ENCODE peak calls at places on chromosomes 12 and 14, in eight cellular contexts. D is Peyer's patch; Q is GM23338; P is lower lobe of right lung; W is effector memory CD4-positive, alpha-beta T cell; T is uterus; A is endothelial cell of umbilical vein; V is ovary. R is an unnamed sample.

GRCh38 chr14:95814363-95815225 is 62.0 kb upstream of the TUNAR start:
- DNase-seq in D (no peak), W (no peak), Q (no peak), T (no peak), V (no peak), P (no peak), A (no peak), R (no peak)

GRCh38 chr14:24441904-24442239 is 704 bp downstream of the SDR39U1 start:
- DNase-seq in Q (peak; percentile 64), T (no peak), P (no peak), A (no peak), D (no peak), V (no peak), W (no peak), R (no peak)

GRCh38 chr12:109910969-109911348 is 10.9 kb downstream of the TCHP start:
- DNase-seq in P (peak; percentile 47), Q (peak; percentile 93), D (peak; percentile 58), T (no peak), V (no peak), W (no peak), A (no peak), R (no peak)

GRCh38 chr12:2113080-2113479 is 60.3 kb downstream of the CACNA1C start:
- DNase-seq in Q (no peak), A (no peak), T (no peak), W (no peak), V (no peak), P (no peak), D (peak; percentile 59), R (no peak)

GRCh38 chr14:28097585-28097984 is 669.0 kb upstream of the FOXG1 start:
- DNase-seq in Q (no peak), V (no peak), P (no peak), T (no peak), D (no peak), W (no peak), A (no peak), R (no peak)

GRCh38 chr12:92987362-92987761 is 58.3 kb upstream of the EEA1 start:
- DNase-seq in P (no peak), W (no peak), Q (peak; percentile 86), V (peak; percentile 50), A (peak; percentile 82), T (peak; percentile 39), D (no peak), R (peak; percentile 64)

GRCh38 chr12:2016862-2017723 is 12.8 kb upstream of the DCP1B start:
- DNase-seq in T (no peak), V (no peak), A (no peak), Q (no peak), D (no peak), P (no peak), W (no peak), R (no peak)

GRCh38 chr14:93207468-93208308 is 632 bp downstream of the UBR7 start:
- DNase-seq in Q (peak; percentile 78), T (no peak), D (no peak), V (no peak), W (no peak), P (no peak), A (peak; percentile 68), R (no peak)

GRCh38 chr12:93622485-93622884 is 50.0 kb downstream of the SOCS2 start:
- DNase-seq in T (no peak), W (no peak), V (no peak), A (peak; percentile 14), Q (no peak), D (no peak), P (no peak), R (no peak)

GRCh38 chr14:35240233-35240632 is 51.9 kb upstream of the PSMA6 start:
- DNase-seq in V (no peak), A (no peak), W (no peak), D (no peak), P (no peak), T (no peak), Q (no peak), R (no peak)

GRCh38 chr12:81585787-81586186 is 173.4 kb downstream of the PPFIA2 start:
- DNase-seq in P (no peak), A (no peak), V (no peak), W (no peak), Q (no peak), D (no peak), T (no peak), R (no peak)

GRCh38 chr14:99760817-99761216 is 32.4 kb upstream of the EML1 start:
- DNase-seq in T (peak; percentile 11), D (peak; percentile 1), W (no peak), Q (no peak), P (no peak), A (no peak), V (no peak), R (no peak)

DNA sequence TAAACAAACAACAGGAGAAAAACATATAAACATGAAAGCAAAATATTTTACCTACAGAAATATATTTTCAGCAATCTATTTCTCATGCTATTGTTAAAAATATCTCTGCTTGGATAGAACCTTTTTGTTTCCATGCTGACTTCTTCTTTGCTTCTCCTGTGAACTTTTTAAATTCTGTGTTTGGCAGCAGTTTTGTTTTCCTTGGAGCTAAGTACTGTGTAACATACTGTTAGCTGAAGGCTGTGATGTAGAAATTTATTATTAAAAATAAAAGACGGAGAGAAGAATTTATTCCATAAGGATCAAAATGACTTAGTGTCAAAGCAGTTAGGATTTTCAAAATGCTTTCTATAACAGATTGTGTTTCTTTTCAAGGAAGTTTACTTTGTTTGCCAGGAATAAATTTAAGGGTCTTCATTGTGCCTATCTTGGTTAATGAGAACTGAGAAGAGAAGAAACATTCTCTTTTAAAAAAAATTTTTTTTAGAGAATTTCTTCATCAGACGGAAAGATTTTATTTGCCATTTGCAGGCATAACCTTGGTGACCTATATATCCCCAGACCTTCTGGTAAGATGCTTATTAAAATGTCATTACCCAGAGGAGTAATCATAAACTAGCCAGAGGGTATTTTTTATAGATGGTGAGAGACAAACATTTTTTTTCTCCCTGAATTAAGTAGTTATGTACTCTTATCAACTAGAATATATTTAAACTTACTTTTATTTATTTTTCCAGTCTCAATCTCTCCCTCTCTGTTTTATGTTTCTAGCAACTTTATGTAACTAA is 147.2 kb upstream of the SLCO1C1 start:
- DNase-seq in V (no peak), P (no peak), T (no peak), W (no peak), D (no peak), A (peak; percentile 79), Q (no peak), R (no peak)
- H3K4me1 ChIP-seq in V (no peaks in the 10 kb centered on the region), P (no peaks in the 10 kb centered on the region), T (no peaks in the 10 kb centered on the region), W (no peaks in the 10 kb centered on the region), D (no peaks in the 10 kb centered on the region), A (peaks cover 9% of the 10 kb centered on the region), Q (no peaks in the 10 kb centered on the region), R (no peaks in the 10 kb centered on the region)

DNA sequence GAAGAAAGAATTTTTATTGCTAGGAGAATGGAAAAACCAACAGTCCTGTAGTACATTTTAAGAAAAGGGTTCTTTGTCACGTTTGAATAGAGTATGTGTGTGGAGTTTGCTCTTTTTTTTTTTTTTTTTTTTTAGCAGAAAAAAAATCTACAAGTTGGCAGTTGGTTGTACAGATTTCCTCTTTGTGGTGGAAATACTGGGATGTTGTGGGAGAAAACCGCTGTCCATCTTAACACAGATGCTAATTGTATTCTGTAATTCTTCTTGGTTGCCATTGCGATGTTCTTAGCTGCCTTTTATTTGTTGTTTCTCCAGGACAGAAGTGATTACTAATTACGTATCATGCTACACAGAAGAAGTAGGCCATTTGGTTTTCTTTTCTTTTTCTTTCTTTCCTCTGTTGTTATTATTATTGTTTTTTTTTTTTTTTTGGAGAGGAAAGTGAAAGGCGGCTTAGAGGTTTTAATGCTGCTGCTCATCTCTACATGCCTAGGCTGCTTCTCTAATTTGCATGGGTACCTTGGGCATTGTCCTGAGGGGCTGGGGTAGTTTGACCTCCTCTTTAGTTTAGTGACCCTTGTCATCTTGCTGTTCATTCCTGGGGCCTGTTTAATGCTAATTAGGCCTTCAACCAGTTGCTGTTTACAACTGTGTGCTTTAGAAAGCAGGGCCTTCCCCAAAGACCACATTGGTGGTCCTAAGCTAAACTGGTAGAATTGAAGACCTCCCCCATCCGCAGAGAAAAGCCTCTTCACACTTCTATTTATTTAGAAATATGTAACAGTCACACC is 94.8 kb downstream of the TMTC2 start:
- DNase-seq in V (no peak), D (no peak), A (no peak), W (no peak), T (no peak), Q (peak; percentile 43), P (no peak), R (no peak)
- H3K4me1 ChIP-seq in V (no peaks in the 10 kb centered on the region), D (no peaks in the 10 kb centered on the region), A (no peaks in the 10 kb centered on the region), W (no peaks in the 10 kb centered on the region), T (no peaks in the 10 kb centered on the region), Q (peaks cover 24% of the 10 kb centered on the region), P (peaks cover 3% of the 10 kb centered on the region), R (no peaks in the 10 kb centered on the region)

GRCh38 chr14:106347291-106347778 is 821.0 kb downstream of the TMEM121 start:
- DNase-seq in V (no peak), W (no peak), Q (no peak), D (no peak), P (no peak), T (no peak), A (no peak), R (no peak)

GRCh38 chr14:106347890-106348755 is 821.7 kb downstream of the TMEM121 start:
- DNase-seq in D (no peak), A (no peak), Q (no peak), P (no peak), T (no peak), W (no peak), V (no peak), R (no peak)

GRCh38 chr14:106346084-106346483 is 819.7 kb downstream of the TMEM121 start:
- DNase-seq in V (no peak), T (no peak), P (no peak), W (no peak), A (no peak), Q (no peak), D (no peak), R (no peak)

GRCh38 chr14:106343636-106344035 is 817.3 kb downstream of the TMEM121 start:
- DNase-seq in P (no peak), D (no peak), Q (no peak), T (no peak), W (no peak), A (no peak), V (no peak), R (no peak)

DNA sequence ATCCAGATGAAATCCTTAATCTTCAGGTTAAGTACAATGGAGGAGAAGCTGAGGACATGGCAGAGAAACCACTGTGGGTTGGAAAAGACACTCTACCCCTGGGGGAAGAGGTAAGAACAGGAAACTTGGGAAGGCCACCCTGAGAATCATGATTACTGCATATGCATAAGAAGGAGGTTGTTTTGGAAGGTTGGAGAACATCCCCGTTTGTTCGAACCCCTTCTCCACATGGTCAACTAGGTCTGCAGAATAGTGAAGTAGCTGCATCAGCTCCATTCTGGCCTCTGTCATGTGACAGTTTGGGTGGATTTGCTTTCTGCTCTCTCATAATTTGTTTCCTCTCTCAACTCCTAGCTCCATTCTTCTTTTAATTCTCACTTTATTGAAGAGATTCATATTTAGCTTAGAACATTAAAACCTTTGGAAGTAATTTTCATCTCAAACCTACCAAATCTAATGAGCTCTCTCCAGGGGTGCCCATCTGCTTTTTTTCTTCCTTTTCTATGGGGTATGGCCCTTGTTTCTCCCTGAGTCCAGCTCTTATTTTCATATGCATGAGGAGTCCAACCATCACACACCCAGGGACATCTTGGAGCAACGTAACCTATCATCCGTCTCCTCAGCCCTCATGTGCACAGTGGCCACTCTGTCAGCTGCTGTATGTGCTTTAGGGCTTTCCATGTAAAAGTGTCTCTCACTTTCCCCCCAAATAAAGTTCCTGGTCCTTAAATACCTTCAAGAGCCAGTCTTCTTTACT is 820.3 kb downstream of the TMEM121 start:
- DNase-seq in P (no peak), A (no peak), V (no peak), Q (no peak), W (no peak), T (no peak), D (no peak), R (no peak)
- H3K4me1 ChIP-seq in P (no peaks in the 10 kb centered on the region), A (no peaks in the 10 kb centered on the region), V (no peaks in the 10 kb centered on the region), Q (no peaks in the 10 kb centered on the region), W (no peaks in the 10 kb centered on the region), T (no peaks in the 10 kb centered on the region), D (no peaks in the 10 kb centered on the region), R (no peaks in the 10 kb centered on the region)

GRCh38 chr12:12722351-12723146 is 5.4 kb downstream of the CDKN1B start:
- DNase-seq in D (no peak), V (no peak), Q (no peak), P (no peak), T (no peak), A (peak; percentile 81), W (no peak), R (no peak)
- H3K4me1 ChIP-seq in D (peaks cover 9% of the 10 kb centered on the region), V (peaks cover 6% of the 10 kb centered on the region), Q (peaks cover 38% of the 10 kb centered on the region), P (peaks cover 52% of the 10 kb centered on the region), T (no peaks in the 10 kb centered on the region), A (peaks cover 40% of the 10 kb centered on the region), W (peaks cover 6% of the 10 kb centered on the region), R (peaks cover 32% of the 10 kb centered on the region)